ENCODE peak calls at places on chromosomes 6 and 20, in four cellular contexts. One of them, this sample, is unnamed.

GRCh38 chr20:59428441-59429205 is 128.2 kb downstream of the EDN3 start:
- DNase-seq in lower lobe of right lung: no peak
- DNase-seq in AG09309: no peak
- DNase-seq in tibial artery: no peak
- DNase-seq in this sample: no peak

GRCh38 chr6:107173779-107174178 is 58.5 kb upstream of the BEND3 start:
- DNase-seq in lower lobe of right lung: no peak
- DNase-seq in AG09309: no peak
- DNase-seq in tibial artery: no peak
- DNase-seq in this sample: no peak

GRCh38 chr20:52047811-52048302 is 143.7 kb downstream of the ZFP64 start:
- DNase-seq in lower lobe of right lung: no peak
- DNase-seq in AG09309: no peak
- DNase-seq in tibial artery: no peak
- DNase-seq in this sample: peak

GRCh38 chr6:108170607-108171290 is 4.9 kb downstream of the NR2E1 start:
- DNase-seq in lower lobe of right lung: no peak
- DNase-seq in AG09309: no peak
- DNase-seq in tibial artery: no peak
- DNase-seq in this sample: no peak

GRCh38 chr20:38920411-38920810 is 5.8 kb upstream of the FAM83D start:
- DNase-seq in lower lobe of right lung: no peak
- DNase-seq in AG09309: no peak
- DNase-seq in tibial artery: no peak
- DNase-seq in this sample: no peak

GRCh38 chr20:49909499-49910339 is 5.6 kb downstream of the SPATA2 start:
- DNase-seq in lower lobe of right lung: no peak
- DNase-seq in AG09309: no peak
- DNase-seq in tibial artery: no peak
- DNase-seq in this sample: no peak

GRCh38 chr6:111673086-111673485 is 67.4 kb upstream of the TRAF3IP2 start:
- DNase-seq in lower lobe of right lung: no peak
- DNase-seq in AG09309: no peak
- DNase-seq in tibial artery: no peak
- DNase-seq in this sample: no peak

GRCh38 chr20:33656783-33657703 is 5.1 kb upstream of the C20orf144 start:
- DNase-seq in lower lobe of right lung: peak
- DNase-seq in AG09309: no peak
- DNase-seq in tibial artery: no peak
- DNase-seq in this sample: no peak

GRCh38 chr6:34190504-34191122 is 44.7 kb upstream of the GRM4 start:
- DNase-seq in lower lobe of right lung: no peak
- DNase-seq in AG09309: no peak
- DNase-seq in tibial artery: no peak
- DNase-seq in this sample: no peak

GRCh38 chr6:32252326-32253009 is 28.6 kb upstream of the NOTCH4 start:
- DNase-seq in lower lobe of right lung: no peak
- DNase-seq in AG09309: no peak
- DNase-seq in tibial artery: no peak
- DNase-seq in this sample: no peak

GRCh38 chr20:54123587-54124180 is 50.1 kb downstream of the CYP24A1 start:
- DNase-seq in lower lobe of right lung: peak
- DNase-seq in AG09309: peak
- DNase-seq in tibial artery: no peak
- DNase-seq in this sample: peak

GRCh38 chr20:62477669-62478450 is 2.1 kb upstream of the GATA5 start:
- DNase-seq in lower lobe of right lung: no peak
- DNase-seq in AG09309: no peak
- DNase-seq in tibial artery: no peak
- DNase-seq in this sample: no peak

GRCh38 chr6:53391170-53391569 is 42.4 kb upstream of the ELOVL5 start:
- DNase-seq in lower lobe of right lung: no peak
- DNase-seq in AG09309: no peak
- DNase-seq in tibial artery: no peak
- DNase-seq in this sample: no peak

GRCh38 chr6:167791036-167791779 is 35.5 kb upstream of the AFDN start:
- DNase-seq in lower lobe of right lung: no peak
- DNase-seq in AG09309: no peak
- DNase-seq in tibial artery: no peak
- DNase-seq in this sample: no peak

GRCh38 chr20:37265152-37265551 is 3.5 kb upstream of the GHRH start:
- DNase-seq in lower lobe of right lung: no peak
- DNase-seq in AG09309: no peak
- DNase-seq in tibial artery: no peak
- DNase-seq in this sample: no peak

GRCh38 chr6:31573239-31574105 is 1.4 kb downstream of the LTA start:
- DNase-seq in lower lobe of right lung: no peak
- DNase-seq in AG09309: no peak
- DNase-seq in tibial artery: no peak
- DNase-seq in this sample: no peak

GRCh38 chr6:36326351-36326995 is 10.2 kb downstream of the BNIP5 start:
- DNase-seq in lower lobe of right lung: no peak
- DNase-seq in AG09309: no peak
- DNase-seq in tibial artery: no peak
- DNase-seq in this sample: no peak

GRCh38 chr6:24864345-24864744 is 65.6 kb upstream of the ARMH2 start:
- DNase-seq in lower lobe of right lung: no peak
- DNase-seq in AG09309: no peak
- DNase-seq in tibial artery: no peak
- DNase-seq in this sample: peak

GRCh38 chr6:109348246-109348645 is 34.0 kb downstream of the CD164 start:
- DNase-seq in lower lobe of right lung: no peak
- DNase-seq in AG09309: no peak
- DNase-seq in tibial artery: peak
- DNase-seq in this sample: no peak

GRCh38 chr6:150894935-150895686 is 29.6 kb downstream of the MTHFD1L start:
- DNase-seq in lower lobe of right lung: no peak
- DNase-seq in AG09309: no peak
- DNase-seq in tibial artery: no peak
- DNase-seq in this sample: peak

GRCh38 chr20:5061209-5061608 is 58.5 kb downstream of the PCNA start:
- DNase-seq in lower lobe of right lung: no peak
- DNase-seq in AG09309: no peak
- DNase-seq in tibial artery: no peak
- DNase-seq in this sample: no peak

GRCh38 chr6:259901-260508 is 32.3 kb upstream of the DUSP22 start:
- DNase-seq in lower lobe of right lung: no peak
- DNase-seq in AG09309: no peak
- DNase-seq in tibial artery: no peak
- DNase-seq in this sample: no peak

GRCh38 chr20:44295995-44296394 is 15.0 kb downstream of the FITM2 start:
- DNase-seq in lower lobe of right lung: peak
- DNase-seq in AG09309: no peak
- DNase-seq in tibial artery: no peak
- DNase-seq in this sample: no peak

GRCh38 chr6:157911278-157911677 is 70.4 kb upstream of the SYNJ2 start:
- DNase-seq in lower lobe of right lung: no peak
- DNase-seq in AG09309: no peak
- DNase-seq in tibial artery: no peak
- DNase-seq in this sample: peak

GRCh38 chr20:41138527-41139226 is 1.3 kb downstream of the PLCG1 start:
- DNase-seq in lower lobe of right lung: no peak
- DNase-seq in AG09309: no peak
- DNase-seq in tibial artery: no peak
- DNase-seq in this sample: peak

GRCh38 chr6:27452496-27452897 is 20.4 kb downstream of the ZNF184 start:
- DNase-seq in lower lobe of right lung: no peak
- DNase-seq in AG09309: no peak
- DNase-seq in tibial artery: no peak
- DNase-seq in this sample: peak

GRCh38 chr6:27448456-27448855 is 24.4 kb downstream of the ZNF184 start:
- DNase-seq in lower lobe of right lung: no peak
- DNase-seq in AG09309: no peak
- DNase-seq in tibial artery: no peak
- DNase-seq in this sample: no peak

GRCh38 chr6:27451660-27452390 is 21.1 kb downstream of the ZNF184 start:
- DNase-seq in lower lobe of right lung: no peak
- DNase-seq in AG09309: no peak
- DNase-seq in tibial artery: no peak
- DNase-seq in this sample: no peak
- H3K4me3 ChIP-seq in lower lobe of right lung: no peak
- H3K4me3 ChIP-seq in AG09309: no peak
- H3K4me3 ChIP-seq in tibial artery: no peak
- H3K4me3 ChIP-seq in this sample: no peak

DNA sequence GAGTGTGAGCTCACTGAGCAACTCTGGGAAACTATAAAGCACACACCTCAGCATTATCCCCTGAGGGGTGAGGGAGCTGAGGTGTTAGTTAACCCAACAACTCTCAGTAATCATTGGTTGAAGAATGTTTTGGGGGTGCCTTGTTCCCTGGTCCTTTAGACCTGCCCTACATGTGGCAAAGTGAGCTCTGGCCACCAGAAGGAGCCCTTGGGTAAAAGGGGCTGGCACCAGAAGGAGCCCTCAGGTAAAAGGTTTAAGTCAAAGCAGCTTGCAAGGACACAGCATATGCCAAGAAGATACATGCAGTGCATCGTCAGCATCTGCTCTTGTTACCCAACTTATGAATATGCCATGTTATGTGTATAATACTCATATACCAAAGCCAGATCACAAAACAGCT is 1081.7 kb downstream of the KIF16B start:
- DNase-seq in lower lobe of right lung: no peak
- DNase-seq in AG09309: no peak
- DNase-seq in tibial artery: no peak
- DNase-seq in this sample: no peak
- TF ChIP-seq CTCF in lower lobe of right lung: peak
- TF ChIP-seq CTCF in AG09309: peak
- TF ChIP-seq CTCF in tibial artery: no peak
- TF ChIP-seq CTCF in this sample: no peak

GRCh38 chr20:21548390-21549035 is 34.6 kb upstream of the NKX2-2 start:
- DNase-seq in lower lobe of right lung: no peak
- DNase-seq in AG09309: no peak
- DNase-seq in tibial artery: no peak
- DNase-seq in this sample: no peak
- H3K4me3 ChIP-seq in lower lobe of right lung: no peak
- H3K4me3 ChIP-seq in AG09309: no peak
- H3K4me3 ChIP-seq in tibial artery: no peak
- H3K4me3 ChIP-seq in this sample: no peak

GRCh38 chr6:159505140-159505922 is 187.7 kb downstream of the SOD2 start:
- DNase-seq in lower lobe of right lung: no peak
- DNase-seq in AG09309: no peak
- DNase-seq in tibial artery: peak
- DNase-seq in this sample: no peak
- TF ChIP-seq CTCF in lower lobe of right lung: no peak
- TF ChIP-seq CTCF in AG09309: no peak
- TF ChIP-seq CTCF in tibial artery: no peak
- TF ChIP-seq CTCF in this sample: no peak

DNA sequence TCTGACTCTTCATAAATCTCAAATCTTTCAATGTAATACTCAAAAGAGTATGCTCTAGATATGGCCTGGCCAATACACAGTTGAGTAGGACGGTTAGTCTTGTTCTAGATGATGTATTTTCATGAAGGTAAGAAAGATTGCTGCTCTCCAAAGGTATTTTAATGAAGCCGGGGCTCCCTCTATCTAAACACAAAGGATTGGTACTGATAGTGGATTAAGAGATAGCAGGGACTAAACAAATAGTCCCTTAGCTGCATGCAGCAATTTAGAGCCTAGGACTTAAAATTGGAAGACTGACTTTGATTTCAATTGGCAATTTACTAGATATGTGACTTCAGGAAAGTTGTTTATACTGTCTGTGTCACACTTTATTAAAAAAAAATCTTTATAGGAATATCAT is 31.4 kb upstream of the TENT5A start:
- DNase-seq in lower lobe of right lung: no peak
- DNase-seq in AG09309: no peak
- DNase-seq in tibial artery: no peak
- DNase-seq in this sample: no peak
- H3K4me3 ChIP-seq in lower lobe of right lung: no peak
- H3K4me3 ChIP-seq in AG09309: no peak
- H3K4me3 ChIP-seq in tibial artery: no peak
- H3K4me3 ChIP-seq in this sample: no peak

DNA sequence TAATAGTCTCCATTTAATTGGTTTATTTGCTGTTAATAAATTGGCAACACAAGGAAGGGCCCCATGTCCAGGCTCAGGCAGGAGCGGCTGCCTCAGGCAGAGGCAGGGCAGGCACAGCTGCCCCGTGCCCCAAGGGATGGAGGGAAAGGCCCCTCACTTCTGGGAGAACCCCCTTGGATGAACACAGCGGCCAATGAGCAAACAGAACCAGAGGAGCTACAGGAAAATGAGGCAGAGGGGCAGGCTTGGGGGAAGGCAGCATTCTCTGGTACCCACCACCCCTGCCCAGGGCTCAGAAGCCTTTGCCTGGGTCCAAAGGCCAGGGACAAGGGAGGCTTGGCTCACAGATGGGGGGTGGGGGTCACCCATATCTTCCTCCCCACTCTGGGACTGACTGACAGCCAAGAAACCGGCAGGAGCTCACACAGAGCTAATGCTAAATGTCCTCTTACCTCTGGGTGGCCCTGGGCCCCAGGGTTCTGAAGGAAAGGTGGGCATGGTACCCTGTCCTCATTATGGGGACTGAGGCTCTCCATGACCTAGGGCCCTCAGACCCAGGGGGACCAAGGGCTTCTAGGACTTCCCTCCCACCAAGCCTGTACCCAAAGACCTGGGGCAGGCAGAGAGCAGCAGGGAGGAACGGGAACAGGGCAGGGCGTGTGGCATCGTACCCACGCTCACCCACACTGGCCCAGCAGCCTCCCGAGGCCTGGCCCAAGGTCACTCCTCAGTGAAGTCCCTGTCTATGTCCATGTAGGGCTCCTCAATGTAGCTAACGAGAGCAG is 47.0 kb downstream of the MYH7B start:
- DNase-seq in lower lobe of right lung: peak
- DNase-seq in AG09309: no peak
- DNase-seq in tibial artery: no peak
- DNase-seq in this sample: no peak
- TF ChIP-seq CTCF in lower lobe of right lung: no peak
- TF ChIP-seq CTCF in AG09309: no peak
- TF ChIP-seq CTCF in tibial artery: no peak
- TF ChIP-seq CTCF in this sample: no peak